ENCODE peak calls at places on chromosome 13, in four cellular contexts. M is hepatocyte, L is SK-N-SH, C is neural progenitor cell. I is an unnamed sample.
A peak's percentile ranks its signal among the peaks of the same experiment; 100 is the strongest.

GRCh38 chr13:47415048-47415447 is 518.2 kb upstream of the HTR2A start:
- DNase-seq in M (no peak), L (no peak), C (no peak), I (no peak)

GRCh38 chr13:43475135-43475534 is 311.6 kb downstream of the ENOX1 start:
- DNase-seq in M (no peak), L (no peak), C (no peak), I (no peak)

GRCh38 chr13:44368062-44368591 is 5.5 kb upstream of the SERP2 start:
- DNase-seq in M (peak; percentile 63), L (peak; percentile 67), C (no peak), I (no peak)

GRCh38 chr13:38530492-38530891 is 156.4 kb upstream of the FREM2 start:
- DNase-seq in M (peak; percentile 15), L (peak; percentile 6), C (no peak), I (no peak)

GRCh38 chr13:87078947-87079795 is 592.0 kb upstream of the SLITRK5 start:
- DNase-seq in M (no peak), L (no peak), C (no peak), I (no peak)

GRCh38 chr13:107600986-107601385 is 614.4 kb downstream of the LIG4 start:
- DNase-seq in M (no peak), L (no peak), C (no peak), I (no peak)

GRCh38 chr13:91576590-91576989 is 178.2 kb downstream of the GPC5 start:
- DNase-seq in M (no peak), L (no peak), C (peak; percentile 53), I (no peak)

GRCh38 chr13:60146491-60146890 is 17.2 kb downstream of the DIAPH3 start:
- DNase-seq in M (no peak), L (no peak), C (no peak), I (no peak)

GRCh38 chr13:59424661-59425060 is 739.1 kb downstream of the DIAPH3 start:
- DNase-seq in M (no peak), L (no peak), C (no peak), I (no peak)

GRCh38 chr13:31767175-31767900 is 28.0 kb downstream of the RXFP2 start:
- DNase-seq in M (no peak), L (no peak), C (no peak), I (no peak)

GRCh38 chr13:75495938-75496337 is 14.0 kb upstream of the TBC1D4 start:
- DNase-seq in M (no peak), L (no peak), C (no peak), I (no peak)

GRCh38 chr13:74346960-74347359 is 212.8 kb upstream of the KLF12 start:
- DNase-seq in M (no peak), L (no peak), C (no peak), I (no peak)

GRCh38 chr13:113122571-113123225 is at the start of gene F10:
- DNase-seq in M (peak; percentile 92), L (peak; percentile 96), C (peak; percentile 72), I (no peak)

GRCh38 chr13:35475131-35475959 is 1.1 kb downstream of the MAB21L1 start:
- DNase-seq in M (peak; percentile 17), L (peak; percentile 32), C (peak; percentile 66), I (peak; percentile 65)

GRCh38 chr13:63381078-63381859 is 1965.6 kb upstream of the PCDH20 start:
- DNase-seq in M (no peak), L (no peak), C (no peak), I (no peak)

GRCh38 chr13:47794963-47795362 is 206.1 kb downstream of the SUCLA2 start:
- DNase-seq in M (no peak), L (peak; percentile 26), C (no peak), I (no peak)

GRCh38 chr13:76331948-76332712 is 554.1 kb downstream of the KCTD12 start:
- DNase-seq in M (no peak), L (no peak), C (no peak), I (peak; percentile 85)

GRCh38 chr13:77397636-77398035 is 70.7 kb upstream of the MYCBP2 start:
- DNase-seq in M (no peak), L (no peak), C (no peak), I (no peak)

GRCh38 chr13:27622102-27622820 is 569 bp downstream of the POLR1D start:
- DNase-seq in M (peak; percentile 51), L (peak; percentile 11), C (no peak), I (no peak)

GRCh38 chr13:113493315-113493951 is 2.9 kb upstream of the DCUN1D2 start:
- DNase-seq in M (peak; percentile 82), L (no peak), C (no peak), I (peak; percentile 21)

GRCh38 chr13:80551650-80552497 is 210.9 kb upstream of the SPRY2 start:
- DNase-seq in M (no peak), L (no peak), C (no peak), I (no peak)

GRCh38 chr13:51797664-51798488 is 6.1 kb downstream of the DHRS12 start:
- DNase-seq in M (peak; percentile 85), L (peak; percentile 76), C (peak; percentile 64), I (peak; percentile 44)

GRCh38 chr13:79659161-79659560 is 178.2 kb downstream of the NDFIP2 start:
- DNase-seq in M (no peak), L (peak; percentile 33), C (peak; percentile 73), I (no peak)

GRCh38 chr13:91722267-91722884 is 324.0 kb downstream of the GPC5 start:
- DNase-seq in M (peak; percentile 52), L (peak; percentile 36), C (peak; percentile 36), I (peak; percentile 19)

GRCh38 chr13:112781881-112782361 is 92.1 kb downstream of the ATP11A start:
- DNase-seq in M (no peak), L (peak; percentile 75), C (no peak), I (no peak)

GRCh38 chr13:47256618-47257017 is 359.8 kb upstream of the HTR2A start:
- DNase-seq in M (no peak), L (no peak), C (no peak), I (no peak)

GRCh38 chr13:25241007-25241406 is 46.3 kb downstream of the MTMR6 start:
- DNase-seq in M (no peak), L (no peak), C (no peak), I (no peak)

GRCh38 chr13:22801402-22802003 is 379.3 kb upstream of the SGCG start:
- DNase-seq in M (peak; percentile 15), L (no peak), C (peak; percentile 38), I (no peak)

GRCh38 chr13:83752141-83752540 is 130.1 kb downstream of the SLITRK1 start:
- DNase-seq in M (no peak), L (no peak), C (no peak), I (no peak)

GRCh38 chr13:77207943-77208342 is 119.0 kb downstream of the MYCBP2 start:
- DNase-seq in M (no peak), L (no peak), C (no peak), I (no peak)

GRCh38 chr13:47175172-47175806 is 278.4 kb upstream of the HTR2A start:
- DNase-seq in M (no peak), L (no peak), C (no peak), I (no peak)

GRCh38 chr13:44810067-44810840 is 179.0 kb downstream of the NUFIP1 start:
- DNase-seq in M (peak; percentile 35), L (peak; percentile 26), C (no peak), I (no peak)

GRCh38 chr13:71607575-71607974 is 259.4 kb downstream of the DACH1 start:
- DNase-seq in M (no peak), L (no peak), C (no peak), I (no peak)

GRCh38 chr13:81602236-81602635 is 1261.3 kb upstream of the SPRY2 start:
- DNase-seq in M (no peak), L (no peak), C (no peak), I (no peak)

GRCh38 chr13:28336193-28336657 is 158.7 kb downstream of the FLT1 start:
- DNase-seq in M (no peak), L (no peak), C (no peak), I (no peak)

DNA sequence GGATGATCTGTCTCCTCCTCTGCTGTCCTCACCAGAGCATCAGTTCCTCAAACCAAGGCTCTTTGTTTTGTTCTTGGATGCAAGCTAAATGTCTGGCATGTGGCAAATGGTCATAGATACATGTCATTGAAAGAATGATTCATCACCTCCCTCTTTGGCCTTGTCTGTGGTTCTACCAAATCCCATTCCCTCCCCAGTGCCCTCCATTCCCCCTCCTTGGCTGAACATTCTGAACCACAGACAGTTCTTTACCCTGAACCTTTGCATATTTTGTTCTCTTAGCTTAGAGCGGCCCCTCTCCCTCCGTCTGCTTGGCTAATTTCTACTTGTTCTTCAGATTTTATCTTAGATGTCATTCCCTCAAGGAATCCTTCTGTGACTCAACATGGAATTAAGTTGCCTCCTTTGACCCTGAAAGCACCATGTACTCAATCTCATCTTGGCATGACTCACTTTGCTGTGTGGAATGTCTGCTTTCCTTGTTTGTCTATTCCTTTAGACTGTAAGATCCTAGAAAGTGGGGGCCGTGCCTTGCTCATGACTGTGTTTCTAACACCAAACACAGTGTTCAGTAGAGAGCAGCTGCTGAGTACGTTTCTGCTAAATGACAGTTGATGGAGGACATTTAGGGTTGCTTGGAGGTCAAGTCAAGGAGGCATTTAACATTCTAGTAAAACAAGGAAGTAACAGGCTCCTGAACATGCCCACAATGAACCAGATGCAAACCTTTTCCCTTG is 8.1 kb downstream of the ALOX5AP start:
- DNase-seq in M (peak; percentile 88), L (no peak), C (no peak), I (no peak)
- H3K4me3 ChIP-seq in M (no peak overlapping the region), L (no peak overlapping the region), C (no peak overlapping the region), I (no peak overlapping the region)

GRCh38 chr13:110012102-110012739 is 225.8 kb upstream of the IRS2 start:
- DNase-seq in M (peak; percentile 31), L (no peak), C (no peak), I (no peak)
- TF ChIP-seq EZH2phosphoT487 in M (no peak), L (no peak), C (no peak), I (no peak)

GRCh38 chr13:93279982-93280381 is 53.4 kb downstream of the GPC6 start:
- DNase-seq in M (no peak), L (no peak), C (no peak), I (peak; percentile 16)

GRCh38 chr13:93280688-93281087 is 54.1 kb downstream of the GPC6 start:
- DNase-seq in M (no peak), L (no peak), C (no peak), I (no peak)

GRCh38 chr13:93283255-93283654 is 56.6 kb downstream of the GPC6 start:
- DNase-seq in M (no peak), L (peak; percentile 28), C (no peak), I (no peak)

GRCh38 chr13:93286047-93286446 is 59.4 kb downstream of the GPC6 start:
- DNase-seq in M (no peak), L (no peak), C (peak; percentile 7), I (no peak)

GRCh38 chr13:93284056-93284455 is 57.4 kb downstream of the GPC6 start:
- DNase-seq in M (no peak), L (no peak), C (no peak), I (no peak)
- H3K4me3 ChIP-seq in M (no peak overlapping the region), L (no peak overlapping the region), C (no peak overlapping the region), I (no peak overlapping the region)

GRCh38 chr13:98291658-98292057 is 114.6 kb upstream of the RNF113B start:
- DNase-seq in M (no peak), L (no peak), C (no peak), I (no peak)
- TF ChIP-seq EZH2phosphoT487 in M (no peak), L (no peak), C (no peak), I (no peak)

DNA sequence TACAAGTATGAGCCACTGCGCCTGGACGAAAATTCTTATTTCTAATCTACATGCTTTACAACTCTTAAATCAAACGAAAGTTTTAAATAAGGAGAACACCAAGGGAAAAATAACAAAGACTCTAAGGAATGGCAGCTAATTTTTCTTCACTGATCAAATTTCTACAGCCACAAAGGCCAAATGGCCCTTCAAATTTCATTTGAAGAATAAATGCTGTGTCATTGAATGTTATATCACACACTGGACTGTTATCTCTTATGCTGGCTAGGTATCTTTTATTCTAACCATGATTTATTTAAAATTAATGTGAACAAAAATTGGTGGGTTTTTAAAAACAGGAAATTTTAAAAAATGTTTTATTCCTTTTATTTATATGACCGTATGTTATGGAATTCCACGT is 14.1 kb downstream of the SMAD9 start:
- DNase-seq in M (no peak), L (no peak), C (no peak), I (no peak)
- H3K4me3 ChIP-seq in M (no peak overlapping the region), L (no peak overlapping the region), C (no peak overlapping the region), I (no peak overlapping the region)